ENCODE peak calls at places on chromosome 17, in nine cellular contexts. G, K, B, S, H, R, I, P and M are unnamed samples.

GRCh38 chr17:79109584-79109983 is 35.0 kb downstream of the ENGASE start:
- DNase-seq in G (no peak), B (no peak), P (no peak), R (no peak), K (no peak), S (no peak), I (no peak), H (no peak), M (no peak)

GRCh38 chr17:80517641-80518040 is 27.0 kb upstream of the RPTOR start:
- DNase-seq in S (no peak), B (no peak), K (no peak), G (no peak), I (no peak), P (no peak), R (no peak), H (no peak), M (no peak)

GRCh38 chr17:13462673-13463124 is 139.0 kb downstream of the HS3ST3A1 start:
- DNase-seq in G (no peak), P (no peak), R (no peak), B (no peak), K (no peak), S (no peak), I (no peak), H (no peak), M (no peak)

GRCh38 chr17:30586818-30587595 is 109.8 kb downstream of the GOSR1 start:
- DNase-seq in I (no peak), H (peak), P (no peak), S (peak), G (no peak), K (no peak), B (no peak), R (no peak), M (no peak)

GRCh38 chr17:74259667-74260524 is 14.1 kb upstream of the DNAI2 start:
- DNase-seq in G (no peak), S (no peak), K (no peak), B (no peak), R (no peak), I (no peak), P (no peak), H (no peak), M (no peak)

GRCh38 chr17:62696726-62697490 is 69.4 kb downstream of the MRC2 start:
- DNase-seq in S (no peak), G (no peak), P (no peak), K (no peak), H (no peak), I (no peak), R (no peak), B (no peak), M (no peak)

GRCh38 chr17:63701477-63702222 is 1.7 kb upstream of the LIMD2 start:
- DNase-seq in R (no peak), I (no peak), G (peak), K (no peak), H (peak), B (no peak), S (no peak), P (no peak), M (no peak)

GRCh38 chr17:82627827-82628226 is 20.4 kb downstream of the WDR45B start:
- DNase-seq in B (no peak), K (no peak), I (no peak), R (no peak), S (no peak), H (no peak), P (no peak), G (no peak), M (no peak)

GRCh38 chr17:37322106-37322505 is 53.7 kb upstream of the C17orf78 start:
- DNase-seq in I (no peak), G (no peak), P (no peak), R (no peak), S (no peak), K (no peak), H (no peak), B (no peak), M (no peak)

GRCh38 chr17:19237389-19238166 is 412 bp downstream of the EPN2 start:
- DNase-seq in R (peak), K (peak), G (no peak), B (peak), H (peak), S (no peak), P (no peak), I (no peak), M (no peak)

GRCh38 chr17:18963126-18964017 is 11.4 kb downstream of the SLC5A10 start:
- DNase-seq in R (no peak), H (no peak), S (peak), P (no peak), K (no peak), I (no peak), G (no peak), B (no peak), M (no peak)

GRCh38 chr17:45374501-45374900 is 57.7 kb upstream of the MAP3K14 start:
- DNase-seq in I (no peak), G (no peak), P (no peak), S (peak), H (no peak), R (no peak), B (no peak), K (no peak), M (no peak)

GRCh38 chr17:77471984-77472836 is 331.4 kb downstream of the SEC14L1 start:
- DNase-seq in P (no peak), B (no peak), R (no peak), H (no peak), S (peak), G (no peak), K (no peak), I (no peak), M (peak)

GRCh38 chr17:60630352-60630751 is 30.4 kb downstream of the PPM1D start:
- DNase-seq in R (no peak), B (no peak), H (no peak), I (no peak), G (no peak), P (no peak), K (no peak), S (no peak), M (no peak)